ENCODE peak calls at places on chromosomes 12 and 14, in five cellular contexts. One of them, this sample, is unnamed.

GRCh38 chr14:76909266-76909665 is 83.1 kb downstream of the LRRC74A start:
- DNase-seq in MM.1S: no peak
- DNase-seq in endothelial cell: no peak
- DNase-seq in Calu3: no peak
- DNase-seq in CD4-positive, alpha-beta T cell: no peak
- DNase-seq in this sample: no peak

GRCh38 chr12:1044697-1045096 is 53.7 kb downstream of the ERC1 start:
- DNase-seq in MM.1S: no peak
- DNase-seq in endothelial cell: no peak
- DNase-seq in Calu3: no peak
- DNase-seq in CD4-positive, alpha-beta T cell: no peak
- DNase-seq in this sample: no peak

GRCh38 chr14:47278233-47278842 is 397.1 kb downstream of the MDGA2 start:
- DNase-seq in MM.1S: peak
- DNase-seq in endothelial cell: peak
- DNase-seq in Calu3: peak
- DNase-seq in CD4-positive, alpha-beta T cell: no peak
- DNase-seq in this sample: peak

GRCh38 chr14:75430106-75430505 is 2.3 kb downstream of the JDP2 start:
- DNase-seq in MM.1S: no peak
- DNase-seq in endothelial cell: no peak
- DNase-seq in Calu3: no peak
- DNase-seq in CD4-positive, alpha-beta T cell: no peak
- DNase-seq in this sample: no peak

GRCh38 chr12:105469701-105470100 is 139.2 kb downstream of the C12orf75 start:
- DNase-seq in MM.1S: no peak
- DNase-seq in endothelial cell: no peak
- DNase-seq in Calu3: no peak
- DNase-seq in CD4-positive, alpha-beta T cell: no peak
- DNase-seq in this sample: no peak

GRCh38 chr14:61542848-61543790 is 152.2 kb upstream of the HIF1A start:
- DNase-seq in MM.1S: no peak
- DNase-seq in endothelial cell: no peak
- DNase-seq in Calu3: no peak
- DNase-seq in CD4-positive, alpha-beta T cell: no peak
- DNase-seq in this sample: no peak

GRCh38 chr14:78135450-78135891 is 34.7 kb upstream of the NRXN3 start:
- DNase-seq in MM.1S: no peak
- DNase-seq in endothelial cell: no peak
- DNase-seq in Calu3: peak
- DNase-seq in CD4-positive, alpha-beta T cell: no peak
- DNase-seq in this sample: no peak

GRCh38 chr14:36129181-36129580 is 47.3 kb downstream of the PTCSC3 start:
- DNase-seq in MM.1S: no peak
- DNase-seq in endothelial cell: no peak
- DNase-seq in Calu3: no peak
- DNase-seq in CD4-positive, alpha-beta T cell: no peak
- DNase-seq in this sample: no peak

GRCh38 chr12:6061661-6062060 is 62.8 kb downstream of the VWF start:
- DNase-seq in MM.1S: no peak
- DNase-seq in endothelial cell: no peak
- DNase-seq in Calu3: no peak
- DNase-seq in CD4-positive, alpha-beta T cell: no peak
- DNase-seq in this sample: no peak

GRCh38 chr12:78793491-78793890 is 71.1 kb upstream of the SYT1 start:
- DNase-seq in MM.1S: no peak
- DNase-seq in endothelial cell: no peak
- DNase-seq in Calu3: no peak
- DNase-seq in CD4-positive, alpha-beta T cell: no peak
- DNase-seq in this sample: no peak

GRCh38 chr12:100539209-100539608 is 34.3 kb upstream of the GAS2L3 start:
- DNase-seq in MM.1S: peak
- DNase-seq in endothelial cell: peak
- DNase-seq in Calu3: peak
- DNase-seq in CD4-positive, alpha-beta T cell: no peak
- DNase-seq in this sample: no peak

GRCh38 chr12:16076553-16076952 is 165.4 kb downstream of the DERA start:
- DNase-seq in MM.1S: peak
- DNase-seq in endothelial cell: peak
- DNase-seq in Calu3: peak
- DNase-seq in CD4-positive, alpha-beta T cell: no peak
- DNase-seq in this sample: peak
- TF ChIP-seq CTCF in MM.1S: peak
- TF ChIP-seq CTCF in endothelial cell: no peak
- TF ChIP-seq CTCF in Calu3: peak
- TF ChIP-seq CTCF in CD4-positive, alpha-beta T cell: no peak
- TF ChIP-seq CTCF in this sample: peak

GRCh38 chr12:92528586-92528985 is 174.2 kb upstream of the PLEKHG7 start:
- DNase-seq in MM.1S: no peak
- DNase-seq in endothelial cell: no peak
- DNase-seq in Calu3: no peak
- DNase-seq in CD4-positive, alpha-beta T cell: no peak
- DNase-seq in this sample: no peak

GRCh38 chr12:92529944-92530343 is 172.8 kb upstream of the PLEKHG7 start:
- DNase-seq in MM.1S: no peak
- DNase-seq in endothelial cell: no peak
- DNase-seq in Calu3: no peak
- DNase-seq in CD4-positive, alpha-beta T cell: no peak
- DNase-seq in this sample: no peak

GRCh38 chr12:92524489-92524888 is 178.3 kb upstream of the PLEKHG7 start:
- DNase-seq in MM.1S: no peak
- DNase-seq in endothelial cell: no peak
- DNase-seq in Calu3: no peak
- DNase-seq in CD4-positive, alpha-beta T cell: no peak
- DNase-seq in this sample: no peak

GRCh38 chr12:92530706-92531105 is 172.1 kb upstream of the PLEKHG7 start:
- DNase-seq in MM.1S: no peak
- DNase-seq in endothelial cell: no peak
- DNase-seq in Calu3: no peak
- DNase-seq in CD4-positive, alpha-beta T cell: no peak
- DNase-seq in this sample: no peak

DNA sequence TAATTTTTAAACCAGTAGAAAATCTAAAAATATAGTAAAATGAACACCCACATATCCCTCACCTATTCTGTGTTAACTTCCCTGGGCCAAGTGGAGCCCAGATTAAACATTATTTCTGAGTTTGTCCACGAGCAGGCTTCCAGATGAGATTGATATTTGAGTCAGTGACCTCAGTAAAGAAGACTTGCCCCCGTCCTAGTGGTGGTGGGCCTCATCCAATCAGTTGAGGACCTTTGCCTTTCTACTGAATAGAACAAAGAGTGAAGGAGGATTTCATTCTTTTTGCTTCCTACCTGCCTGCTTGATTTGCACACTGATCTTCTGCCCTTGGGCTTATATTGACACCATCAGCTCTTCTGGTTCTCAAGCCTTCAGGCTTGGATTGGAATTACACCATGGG is 174.7 kb upstream of the PLEKHG7 start:
- DNase-seq in MM.1S: no peak
- DNase-seq in endothelial cell: no peak
- DNase-seq in Calu3: no peak
- DNase-seq in CD4-positive, alpha-beta T cell: no peak
- DNase-seq in this sample: no peak
- TF ChIP-seq CTCF in MM.1S: no peak
- TF ChIP-seq CTCF in endothelial cell: peak
- TF ChIP-seq CTCF in Calu3: no peak
- TF ChIP-seq CTCF in CD4-positive, alpha-beta T cell: no peak
- TF ChIP-seq CTCF in this sample: no peak

GRCh38 chr12:124599074-124599999 is 31.9 kb upstream of the NCOR2 start:
- DNase-seq in MM.1S: no peak
- DNase-seq in endothelial cell: no peak
- DNase-seq in Calu3: peak
- DNase-seq in CD4-positive, alpha-beta T cell: no peak
- DNase-seq in this sample: no peak
- TF ChIP-seq CTCF in MM.1S: no peak
- TF ChIP-seq CTCF in endothelial cell: no peak
- TF ChIP-seq CTCF in Calu3: no peak
- TF ChIP-seq CTCF in CD4-positive, alpha-beta T cell: no peak
- TF ChIP-seq CTCF in this sample: no peak

GRCh38 chr12:53061404-53062010 is 11.6 kb downstream of the TNS2 start:
- DNase-seq in MM.1S: no peak
- DNase-seq in endothelial cell: no peak
- DNase-seq in Calu3: peak
- DNase-seq in CD4-positive, alpha-beta T cell: no peak
- DNase-seq in this sample: no peak
- TF ChIP-seq CTCF in MM.1S: peak
- TF ChIP-seq CTCF in endothelial cell: no peak
- TF ChIP-seq CTCF in Calu3: no peak
- TF ChIP-seq CTCF in CD4-positive, alpha-beta T cell: no peak
- TF ChIP-seq CTCF in this sample: peak

GRCh38 chr14:24876996-24877395 is 173.0 kb downstream of the STXBP6 start:
- DNase-seq in MM.1S: no peak
- DNase-seq in endothelial cell: no peak
- DNase-seq in Calu3: no peak
- DNase-seq in CD4-positive, alpha-beta T cell: no peak
- DNase-seq in this sample: no peak
- TF ChIP-seq CTCF in MM.1S: no peak
- TF ChIP-seq CTCF in endothelial cell: no peak
- TF ChIP-seq CTCF in Calu3: no peak
- TF ChIP-seq CTCF in CD4-positive, alpha-beta T cell: no peak
- TF ChIP-seq CTCF in this sample: no peak

GRCh38 chr12:24278832-24279231 is 329.4 kb upstream of the SOX5 start:
- DNase-seq in MM.1S: no peak
- DNase-seq in endothelial cell: no peak
- DNase-seq in Calu3: no peak
- DNase-seq in CD4-positive, alpha-beta T cell: no peak
- DNase-seq in this sample: no peak
- TF ChIP-seq CTCF in MM.1S: no peak
- TF ChIP-seq CTCF in endothelial cell: no peak
- TF ChIP-seq CTCF in Calu3: no peak
- TF ChIP-seq CTCF in CD4-positive, alpha-beta T cell: no peak
- TF ChIP-seq CTCF in this sample: no peak

GRCh38 chr12:39581592-39581991 is 38.0 kb downstream of the ABCD2 start:
- DNase-seq in MM.1S: no peak
- DNase-seq in endothelial cell: no peak
- DNase-seq in Calu3: no peak
- DNase-seq in CD4-positive, alpha-beta T cell: no peak
- DNase-seq in this sample: no peak

GRCh38 chr12:39586811-39587210 is 32.8 kb downstream of the ABCD2 start:
- DNase-seq in MM.1S: no peak
- DNase-seq in endothelial cell: no peak
- DNase-seq in Calu3: no peak
- DNase-seq in CD4-positive, alpha-beta T cell: no peak
- DNase-seq in this sample: no peak

GRCh38 chr12:39592295-39592694 is 27.3 kb downstream of the ABCD2 start:
- DNase-seq in MM.1S: no peak
- DNase-seq in endothelial cell: no peak
- DNase-seq in Calu3: no peak
- DNase-seq in CD4-positive, alpha-beta T cell: no peak
- DNase-seq in this sample: no peak

DNA sequence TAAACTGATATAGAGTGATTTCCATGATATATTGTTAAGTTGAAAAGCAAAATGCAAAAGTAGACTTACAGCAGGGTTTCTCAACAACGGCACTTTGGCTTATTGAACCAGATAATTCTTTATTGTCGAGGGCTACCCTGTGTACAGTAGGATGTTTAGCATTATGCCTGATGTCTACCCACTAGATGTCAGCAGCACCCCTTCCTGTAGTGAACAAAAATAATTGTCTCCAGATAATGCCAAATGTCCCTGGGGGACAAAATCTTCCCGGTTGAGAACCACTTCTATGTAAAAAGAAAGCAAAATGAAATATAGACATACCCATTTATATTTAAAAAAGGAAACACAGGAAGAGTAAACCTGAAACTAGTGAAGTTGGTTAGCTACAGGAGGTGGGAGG is 32.4 kb downstream of the ABCD2 start:
- DNase-seq in MM.1S: peak
- DNase-seq in endothelial cell: no peak
- DNase-seq in Calu3: no peak
- DNase-seq in CD4-positive, alpha-beta T cell: no peak
- DNase-seq in this sample: no peak
- TF ChIP-seq CTCF in MM.1S: peak
- TF ChIP-seq CTCF in endothelial cell: no peak
- TF ChIP-seq CTCF in Calu3: no peak
- TF ChIP-seq CTCF in CD4-positive, alpha-beta T cell: peak
- TF ChIP-seq CTCF in this sample: peak

This sample was measured in GM13977.